ENCODE peak calls at places on chromosomes 1 and 21, in six cellular contexts. A is ovary, I is PC-3, Z is GM23338, R is MM.1S, N is stomach. G is an unnamed sample.

GRCh38 chr1:118304722-118305344 is 119.8 kb upstream of the SPAG17 start:
- DNase-seq in N (no peak), Z (peak), A (no peak), I (peak), R (no peak), G (no peak)

GRCh38 chr1:200732438-200732837 is 6.3 kb upstream of the CAMSAP2 start:
- DNase-seq in N (no peak), A (no peak), Z (peak), R (no peak), I (no peak), G (no peak)

GRCh38 chr21:33433425-33434114 is 30.4 kb downstream of the IFNGR2 start:
- DNase-seq in I (no peak), Z (no peak), N (no peak), R (no peak), A (peak), G (no peak)

GRCh38 chr1:234726359-234726836 is 116.4 kb upstream of the IRF2BP2 start:
- DNase-seq in R (no peak), A (peak), I (no peak), Z (peak), N (no peak), G (no peak)

GRCh38 chr1:241837901-241838300 is 10.1 kb upstream of the EXO1 start:
- DNase-seq in I (peak), Z (no peak), N (no peak), R (no peak), A (no peak), G (no peak)

GRCh38 chr1:4081806-4082645 is 182.0 kb upstream of the C1orf174 start:
- DNase-seq in N (no peak), R (no peak), I (no peak), A (no peak), Z (no peak), G (no peak)

GRCh38 chr1:36924282-36924791 is 110.0 kb downstream of the GRIK3 start:
- DNase-seq in R (peak), Z (peak), N (peak), I (peak), A (peak), G (peak)

GRCh38 chr1:65157546-65157941 is 9.5 kb downstream of the AK4 start:
- DNase-seq in Z (no peak), I (no peak), R (no peak), N (no peak), A (no peak), G (no peak)

GRCh38 chr1:239630767-239631166 is 244.4 kb downstream of the CHRM3 start:
- DNase-seq in R (peak), I (no peak), Z (peak), A (no peak), N (no peak), G (no peak)

GRCh38 chr1:41444246-41444645 is 40.2 kb downstream of the EDN2 start:
- DNase-seq in Z (no peak), N (no peak), R (no peak), I (no peak), A (no peak), G (no peak)

GRCh38 chr1:24103879-24104278 is 8.1 kb downstream of the MYOM3 start:
- DNase-seq in I (no peak), A (no peak), N (no peak), R (no peak), Z (no peak), G (no peak)

GRCh38 chr1:178566187-178566586 is 53.3 kb downstream of the TEX35 start:
- DNase-seq in R (no peak), N (no peak), A (no peak), Z (no peak), I (no peak), G (no peak)

GRCh38 chr21:31363720-31364119 is 19.7 kb upstream of the TIAM1 start:
- DNase-seq in I (no peak), N (no peak), A (no peak), Z (no peak), R (no peak), G (no peak)

DNA sequence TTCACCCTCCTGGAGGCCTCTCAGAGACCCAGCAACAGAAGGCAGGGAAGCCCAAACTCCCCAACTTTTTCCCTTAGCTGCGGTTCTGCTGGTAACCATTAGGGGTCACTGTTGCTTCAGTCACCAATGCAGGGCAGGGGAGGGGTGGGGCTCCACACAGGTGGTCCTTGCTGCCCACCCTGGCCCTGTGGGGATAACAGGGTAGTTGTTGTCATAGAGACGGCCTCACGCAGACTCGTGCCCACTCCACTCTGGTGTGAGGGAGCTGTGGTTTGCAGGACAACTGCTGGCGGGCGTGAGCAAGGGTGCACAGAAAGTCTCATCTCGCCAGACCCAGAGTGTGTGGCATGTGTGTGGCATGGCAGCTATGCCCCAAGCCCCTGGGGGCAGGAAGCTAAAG is 19.9 kb downstream of the INSRR start:
- DNase-seq in A (no peak), Z (peak), N (peak), R (peak), I (peak), G (peak)
- TF ChIP-seq CTCF in A (peak), Z (peak), N (peak), R (peak), I (peak), G (peak)

GRCh38 chr1:32928285-32928684 is 27.1 kb upstream of the TMEM54 start:
- DNase-seq in N (no peak), A (no peak), I (no peak), R (no peak), Z (no peak), G (no peak)

GRCh38 chr1:32939655-32940371 is 24.8 kb downstream of the RNF19B start:
- DNase-seq in A (peak), R (no peak), I (peak), Z (no peak), N (no peak), G (no peak)

GRCh38 chr1:32931760-32932159 is 30.6 kb upstream of the TMEM54 start:
- DNase-seq in Z (no peak), A (no peak), I (no peak), N (no peak), R (no peak), G (no peak)

GRCh38 chr1:32937061-32937460 is 27.5 kb downstream of the RNF19B start:
- DNase-seq in A (no peak), I (peak), Z (no peak), N (no peak), R (no peak), G (no peak)

DNA sequence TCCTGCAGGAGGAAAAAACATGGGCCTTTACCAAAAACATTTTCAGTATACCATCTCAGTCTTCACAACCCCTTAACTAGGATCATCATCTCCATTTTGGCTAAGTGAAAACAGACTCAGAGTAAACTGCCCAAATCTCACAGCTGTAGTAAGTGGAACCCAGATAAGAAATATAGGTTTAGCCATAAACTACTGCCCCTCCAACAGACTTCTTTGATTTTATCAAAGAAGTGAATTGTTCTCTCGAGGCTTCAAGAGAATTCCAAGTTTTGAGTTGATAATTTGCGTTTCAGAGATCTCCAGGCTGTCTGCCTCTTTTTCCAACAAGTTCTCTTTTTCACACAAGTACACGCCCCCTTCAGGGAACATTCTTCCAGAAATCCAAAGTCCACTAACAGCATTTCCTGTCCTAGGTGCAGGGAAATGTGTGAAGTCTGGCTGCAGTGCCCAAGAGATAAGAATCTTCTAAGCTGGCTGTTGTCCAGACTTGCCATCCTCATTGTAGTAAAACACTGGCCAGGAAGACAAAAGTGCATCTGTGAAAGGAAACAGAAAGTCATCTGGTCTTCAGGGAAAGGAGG is 30.8 kb downstream of the RNF19B start:
- DNase-seq in I (peak), Z (peak), R (no peak), A (no peak), N (peak), G (no peak)
- TF ChIP-seq CTCF in I (no peak), Z (peak), R (no peak), A (no peak), N (no peak), G (no peak)

GRCh38 chr1:30757196-30757949 is at the start of gene LAPTM5:
- DNase-seq in Z (no peak), I (no peak), A (no peak), N (peak), R (peak), G (no peak)

GRCh38 chr1:30759718-30760281 is 2.2 kb upstream of the LAPTM5 start:
- DNase-seq in R (peak), Z (peak), N (no peak), I (no peak), A (no peak), G (no peak)

GRCh38 chr1:30757976-30758688 is 558 bp upstream of the LAPTM5 start:
- DNase-seq in N (no peak), A (no peak), Z (no peak), I (no peak), R (no peak), G (no peak)

GRCh38 chr1:30760596-30761311 is 3.2 kb upstream of the LAPTM5 start:
- DNase-seq in Z (no peak), R (no peak), A (no peak), I (no peak), N (no peak), G (no peak)

GRCh38 chr1:30758785-30759380 is 1.3 kb upstream of the LAPTM5 start:
- DNase-seq in R (peak), I (peak), Z (peak), N (no peak), A (no peak), G (peak)
- TF ChIP-seq CTCF in R (no peak), I (no peak), Z (no peak), N (no peak), A (no peak), G (no peak)

GRCh38 chr1:151002006-151002405 is 4.7 kb downstream of the MINDY1 start:
- DNase-seq in A (no peak), I (no peak), R (no peak), Z (no peak), N (no peak), G (no peak)
- TF ChIP-seq CTCF in A (no peak), I (no peak), R (no peak), Z (no peak), N (no peak), G (no peak)

DNA sequence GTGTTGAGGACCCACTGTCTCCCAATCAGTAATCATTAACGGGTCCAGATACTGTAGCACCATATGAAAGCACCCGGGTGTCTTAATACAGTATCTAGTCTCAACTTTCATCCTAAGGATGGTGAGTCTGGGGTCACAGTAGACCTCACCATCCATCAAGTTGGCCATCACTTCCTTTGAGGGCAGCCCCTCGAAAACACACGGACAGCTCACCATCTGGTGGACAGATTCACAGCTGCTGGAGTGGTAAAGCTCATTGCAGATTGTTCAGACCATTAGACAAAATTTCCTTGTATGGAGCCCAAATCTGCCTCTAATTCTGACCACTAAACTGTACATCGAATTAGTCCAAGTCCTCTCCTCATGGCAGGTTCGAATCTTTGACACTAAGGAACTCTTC is 123.1 kb downstream of the PGBD5 start:
- DNase-seq in Z (no peak), R (no peak), N (no peak), A (no peak), I (no peak), G (no peak)
- TF ChIP-seq CTCF in Z (no peak), R (no peak), N (no peak), A (no peak), I (peak), G (peak)

DNA sequence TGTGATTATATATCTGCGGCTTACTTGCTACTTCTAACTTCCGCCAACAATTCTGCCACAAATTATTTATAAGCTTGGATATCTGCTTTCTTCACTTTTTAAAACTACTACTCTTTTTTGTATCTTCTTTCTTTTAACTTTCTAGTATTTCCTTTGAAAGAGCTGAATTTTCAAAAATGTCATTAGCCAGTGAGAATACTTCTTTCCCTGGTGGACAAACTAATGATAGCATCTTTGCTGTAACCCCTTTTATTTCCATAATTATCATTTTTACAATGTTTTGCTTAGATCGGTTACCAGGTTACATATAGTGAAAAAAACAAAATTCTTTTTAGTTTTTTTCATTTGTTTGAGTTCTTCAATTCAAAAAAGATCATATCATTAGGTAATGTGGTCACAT is 355.9 kb upstream of the ADGRL4 start:
- DNase-seq in Z (no peak), N (no peak), A (no peak), I (no peak), R (no peak), G (no peak)
- TF ChIP-seq CTCF in Z (no peak), N (no peak), A (no peak), I (no peak), R (no peak), G (no peak)

DNA sequence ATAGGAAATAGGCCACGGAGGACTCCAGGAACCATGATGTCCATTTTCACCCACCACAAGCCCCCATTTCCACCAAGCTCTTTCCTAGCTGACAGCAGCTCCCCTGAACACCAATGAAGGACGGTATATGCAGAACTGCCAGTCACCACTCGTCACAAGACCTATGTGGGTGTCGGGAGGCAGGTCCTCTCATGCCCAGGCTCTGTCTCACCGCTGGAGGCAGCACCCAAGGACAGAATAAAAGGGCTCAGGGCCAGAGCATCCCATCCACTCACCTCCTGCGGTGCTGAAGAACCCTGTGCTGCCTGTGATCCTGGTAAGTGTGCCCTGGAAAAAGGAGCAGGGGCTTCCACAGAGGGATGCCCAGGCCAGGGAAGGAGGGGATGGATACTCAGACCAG is at the start of gene LCE1F:
- DNase-seq in I (no peak), N (no peak), A (no peak), Z (no peak), R (no peak), G (no peak)
- TF ChIP-seq CTCF in I (no peak), N (no peak), A (no peak), Z (no peak), R (no peak), G (no peak)

GRCh38 chr1:230696722-230697432 is 17.0 kb downstream of the AGT start:
- DNase-seq in A (no peak), I (no peak), Z (no peak), N (no peak), R (no peak), G (no peak)
- TF ChIP-seq CTCF in A (no peak), I (no peak), Z (no peak), N (no peak), R (no peak), G (no peak)

DNA sequence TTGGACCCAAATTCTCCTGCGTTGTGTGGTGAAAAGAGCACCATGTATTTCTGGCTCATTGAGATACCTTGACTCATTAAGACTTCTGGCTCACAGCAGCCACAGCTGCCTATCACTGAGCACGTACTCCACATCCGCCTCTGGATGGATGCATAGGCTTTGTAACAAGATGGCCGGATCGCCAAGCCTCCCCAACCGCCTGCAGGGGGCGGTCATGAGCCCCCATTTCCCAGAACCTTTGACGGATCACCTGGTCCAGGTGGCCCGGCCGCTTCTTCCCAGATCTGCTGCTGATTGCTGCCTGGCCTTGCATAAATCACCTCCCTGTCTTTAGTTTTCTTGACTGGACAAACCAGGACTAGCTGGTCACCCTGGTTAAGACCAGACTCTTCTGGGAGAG is 156.5 kb upstream of the KLHDC7A start:
- DNase-seq in N (no peak), R (no peak), Z (peak), I (no peak), A (no peak), G (no peak)
- TF ChIP-seq CTCF in N (no peak), R (peak), Z (peak), I (peak), A (no peak), G (peak)

G was measured in GM13976.